ENCODE peak calls at places on chromosomes 13 and 19, in four cellular contexts. G is gastrocnemius medialis, D is HCT116, E is uterus. F is an unnamed sample. For H3K36me3, the result is how much of the 10 kb centered on the place peaks cover.

GRCh38 chr13:21637296-21637695 is 33.3 kb upstream of the MICU2 start:
- DNase-seq in G (no peak), D (peak), E (no peak), F (peak)

GRCh38 chr19:46408611-46409039 is 4.7 kb downstream of the CCDC8 start:
- DNase-seq in G (peak), D (no peak), E (peak), F (no peak)

GRCh38 chr19:44553478-44554171 is 24.1 kb upstream of the CEACAM20 start:
- DNase-seq in G (no peak), D (no peak), E (no peak), F (peak)

GRCh38 chr13:64428196-64428595 is 2801.9 kb downstream of the PCDH9 start:
- DNase-seq in G (no peak), D (no peak), E (no peak), F (no peak)

GRCh38 chr13:79581870-79582315 is 100.9 kb downstream of the NDFIP2 start:
- DNase-seq in G (peak), D (peak), E (no peak), F (peak)

GRCh38 chr13:94345374-94346195 is 133.9 kb downstream of the DCT start:
- DNase-seq in G (no peak), D (no peak), E (no peak), F (no peak)

GRCh38 chr19:8148410-8149231 is 771 bp downstream of the FBN3 start:
- DNase-seq in G (no peak), D (peak), E (no peak), F (no peak)

GRCh38 chr13:19927117-19927734 is 31.3 kb upstream of the ZMYM2 start:
- DNase-seq in G (no peak), D (peak), E (no peak), F (no peak)

GRCh38 chr19:46859637-46860124 is 1.1 kb upstream of the ARHGAP35 start:
- DNase-seq in G (peak), D (no peak), E (peak), F (peak)

GRCh38 chr19:30318261-30318660 is 53.9 kb upstream of the ZNF536 start:
- DNase-seq in G (no peak), D (no peak), E (no peak), F (no peak)

GRCh38 chr13:60273971-60274370 is 110.2 kb upstream of the DIAPH3 start:
- DNase-seq in G (no peak), D (no peak), E (no peak), F (no peak)

GRCh38 chr13:112028481-112028880 is 38.5 kb upstream of the SOX1 start:
- DNase-seq in G (no peak), D (no peak), E (no peak), F (no peak)

GRCh38 chr19:40193587-40193849 is 2.3 kb downstream of the MAP3K10 start:
- DNase-seq in G (no peak), D (no peak), E (no peak), F (no peak)

GRCh38 chr19:40191836-40192646 is 815 bp downstream of the MAP3K10 start:
- DNase-seq in G (no peak), D (no peak), E (peak), F (no peak)

GRCh38 chr19:40190891-40191835 is at the start of gene MAP3K10:
- DNase-seq in G (peak), D (no peak), E (peak), F (peak)

GRCh38 chr19:40198272-40198990 is 7.2 kb downstream of the MAP3K10 start:
- DNase-seq in G (no peak), D (no peak), E (no peak), F (no peak)

GRCh38 chr19:40192758-40193586 is 1.7 kb downstream of the MAP3K10 start:
- DNase-seq in G (no peak), D (no peak), E (no peak), F (no peak)
- H3K4me3 ChIP-seq in G (peak), D (no peak), E (no peak), F (no peak)

GRCh38 chr13:41942462-41943094 is 18.3 kb downstream of the VWA8 start:
- DNase-seq in G (peak), D (no peak), E (no peak), F (peak)
- TF ChIP-seq CTCF in G (peak), D (no peak), E (no peak), F (peak)

DNA sequence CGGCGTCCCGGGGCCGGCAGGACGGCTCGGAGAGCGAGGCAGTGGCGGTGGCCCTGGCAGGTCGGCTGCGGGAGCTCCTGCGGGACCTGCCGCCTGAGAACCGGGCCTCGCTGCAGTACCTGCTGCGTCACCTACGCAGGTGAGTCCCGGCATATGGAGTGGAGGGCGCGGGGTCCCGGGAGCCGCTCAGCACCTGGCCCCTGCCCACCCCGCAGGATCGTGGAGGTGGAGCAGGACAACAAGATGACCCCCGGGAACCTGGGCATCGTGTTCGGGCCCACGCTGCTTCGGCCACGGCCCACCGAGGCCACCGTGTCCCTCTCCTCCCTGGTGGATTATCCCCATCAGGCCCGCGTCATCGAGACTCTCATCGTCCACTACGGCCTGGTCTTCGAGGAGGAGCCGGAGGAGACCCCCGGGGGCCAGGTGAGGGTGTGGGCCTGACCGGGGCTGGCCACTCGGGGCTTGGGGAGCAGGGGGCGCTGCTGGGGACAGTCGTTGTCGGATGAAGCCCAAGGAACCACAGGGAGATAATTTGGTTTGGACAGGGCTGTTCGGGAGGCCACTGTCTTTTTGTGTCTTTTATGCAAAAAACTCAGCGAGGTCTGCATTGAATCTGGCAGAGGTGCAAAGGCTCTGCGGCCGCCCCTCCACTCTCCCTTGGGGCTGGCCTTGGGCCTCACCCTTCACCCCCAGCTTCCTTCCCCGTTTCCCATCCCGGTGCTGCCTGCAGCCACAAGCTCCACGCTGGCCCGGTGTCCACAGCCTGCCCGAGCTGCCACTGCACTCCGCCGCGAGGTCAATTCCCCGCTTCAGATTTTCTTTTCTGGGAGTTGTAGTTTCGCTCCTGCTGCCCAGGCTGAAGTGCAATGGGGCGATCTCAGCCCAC is 12.0 kb downstream of the POLR2E start:
- DNase-seq in G (no peak), D (no peak), E (no peak), F (no peak)
- H3K36me3 ChIP-seq in G (under half), D (under half), E (under half), F (under half)

GRCh38 chr19:39341122-39341719 is 1.0 kb upstream of the SAMD4B start:
- DNase-seq in G (peak), D (no peak), E (no peak), F (no peak)
- H3K4me3 ChIP-seq in G (peak), D (peak), E (peak), F (peak)

GRCh38 chr19:2087621-2088100 is 8.5 kb downstream of the MOB3A start:
- DNase-seq in G (no peak), D (no peak), E (no peak), F (no peak)
- TF ChIP-seq CTCF in G (no peak), D (no peak), E (no peak), F (no peak)

DNA sequence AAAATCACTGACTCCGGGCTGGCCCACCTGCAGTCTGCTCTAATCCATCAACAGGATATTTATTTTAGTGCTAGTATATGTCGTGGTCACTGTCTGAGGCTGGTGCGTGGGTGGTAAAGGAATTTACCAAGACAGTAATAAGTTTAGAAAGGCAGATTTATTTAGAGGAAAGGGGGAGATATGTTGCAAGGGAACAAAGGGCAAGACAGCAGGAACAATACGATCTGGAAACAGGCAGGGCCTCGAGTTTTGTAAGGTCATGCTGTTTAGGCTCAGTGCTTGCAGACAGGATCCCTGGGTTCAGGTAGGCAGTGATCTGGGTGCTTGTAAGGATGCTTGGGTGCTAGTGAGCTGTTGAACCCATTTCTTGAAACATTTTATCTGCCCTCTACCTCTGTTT is 748.2 kb upstream of the SLITRK5 start:
- DNase-seq in G (no peak), D (no peak), E (no peak), F (no peak)
- H3K36me3 ChIP-seq in G (under half), D (under half), E (under half), F (under half)